ENCODE peak calls at places on chromosomes 3 and 15, in five cellular contexts. M is foreskin fibroblast; S is NCI-H2227 treated with DMSO at 0.1 percent for 48 hours; D is stimulated activated CD4-positive, alpha-beta T cell treated with anti-CD3 and anti-CD28 coated beads, Interleukin-2, amount 100 ng/mL, for 24 hours; F is left cardiac atrium. J is an unnamed sample.

GRCh38 chr3:113193298-113193697 is 18.1 kb upstream of the BOC start:
- DNase-seq in S (no peak), D (no peak), F (peak), M (no peak), J (no peak)

GRCh38 chr15:43268111-43269105 is 1.7 kb upstream of the TGM5 start:
- DNase-seq in D (peak), F (no peak), M (no peak), S (no peak), J (no peak)

GRCh38 chr15:31522056-31522455 is 195.4 kb downstream of the KLF13 start:
- DNase-seq in S (no peak), M (no peak), F (no peak), D (no peak), J (no peak)

GRCh38 chr15:68218331-68218730 is 11.2 kb downstream of the CLN6 start:
- DNase-seq in S (no peak), F (no peak), M (no peak), D (no peak), J (no peak)

GRCh38 chr3:25156526-25157075 is 271.5 kb upstream of the RARB start:
- DNase-seq in M (peak), F (no peak), D (no peak), S (no peak), J (no peak)

GRCh38 chr3:45779746-45780735 is 16.3 kb downstream of the SLC6A20 start:
- DNase-seq in S (no peak), F (no peak), D (no peak), M (no peak), J (no peak)

GRCh38 chr3:186757214-186757613 is 26.2 kb upstream of the EIF4A2 start:
- DNase-seq in D (no peak), S (no peak), F (no peak), M (no peak), J (no peak)

GRCh38 chr3:157103280-157103679 is 56.7 kb downstream of the CCNL1 start:
- DNase-seq in D (no peak), S (no peak), M (no peak), F (no peak), J (no peak)

GRCh38 chr15:60070838-60071493 is 66.9 kb downstream of the FOXB1 start:
- DNase-seq in M (peak), F (no peak), D (no peak), S (no peak), J (no peak)

GRCh38 chr15:64017591-64018163 is 28.6 kb downstream of the DAPK2 start:
- DNase-seq in S (no peak), D (no peak), M (no peak), F (no peak), J (no peak)

GRCh38 chr3:47362704-47363103 is 18.1 kb upstream of the PTPN23 start:
- DNase-seq in M (no peak), S (no peak), D (no peak), F (no peak), J (no peak)

GRCh38 chr3:9396301-9396631 is 1.1 kb upstream of the SETD5 start:
- DNase-seq in S (peak), M (peak), D (no peak), F (peak), J (no peak)

GRCh38 chr15:35289029-35289617 is 204.0 kb upstream of the NANOGP8 start:
- DNase-seq in F (no peak), D (no peak), M (peak), S (peak), J (no peak)

GRCh38 chr3:172530566-172530965 is 7.3 kb upstream of the TNFSF10 start:
- DNase-seq in F (no peak), D (no peak), S (no peak), M (no peak), J (no peak)

GRCh38 chr3:186821429-186822367 is 15.4 kb upstream of the RFC4 start:
- DNase-seq in S (no peak), M (peak), F (no peak), D (no peak), J (no peak)

GRCh38 chr3:149209431-149209830 is 12.2 kb downstream of the CP start:
- DNase-seq in F (no peak), S (no peak), D (no peak), M (no peak), J (no peak)

GRCh38 chr3:134850761-134851160 is 55.7 kb downstream of the EPHB1 start:
- DNase-seq in F (no peak), D (no peak), S (no peak), M (no peak), J (no peak)

GRCh38 chr3:141795719-141796435 is 32.7 kb downstream of the GRK7 start:
- DNase-seq in F (peak), D (peak), M (peak), S (peak), J (no peak)

GRCh38 chr3:109115451-109115850 is 2.5 kb downstream of the MORC1 start:
- DNase-seq in S (no peak), D (no peak), M (no peak), F (no peak), J (no peak)

GRCh38 chr3:37689645-37690356 is 171.9 kb upstream of the CTDSPL start:
- DNase-seq in F (no peak), S (no peak), D (no peak), M (no peak), J (no peak)

GRCh38 chr3:43692085-43692484 is 1.3 kb downstream of the ABHD5 start:
- DNase-seq in M (no peak), F (no peak), S (no peak), D (no peak), J (no peak)

GRCh38 chr15:60733196-60733595 is 254.3 kb upstream of the ICE2 start:
- DNase-seq in M (no peak), S (no peak), D (peak), F (no peak), J (no peak)

J was measured in HuH-7.5.